ENCODE peak calls at places on chromosomes 3 and 15, in nine cellular contexts. M is GM23248; Q is AG04450; K is naive thymus-derived CD4-positive, alpha-beta T cell; E is uterus; V is fibroblast of lung; I is right cardiac atrium; T is SJSA1; P is aorta. O is an unnamed sample.

GRCh38 chr3:43923101-43923979 is 232.6 kb downstream of the ABHD5 start:
- DNase-seq in E (no peak), T (no peak), I (peak; percentile 20), M (no peak), V (no peak), P (no peak), Q (no peak), K (no peak), O (no peak)

GRCh38 chr15:90463381-90463780 is 66.3 kb upstream of the CRTC3 start:
- DNase-seq in K (no peak), V (peak; percentile 42), T (peak; percentile 81), I (no peak), Q (no peak), P (no peak), M (peak; percentile 94), E (peak; percentile 45), O (no peak)

GRCh38 chr15:30030350-30030749 is 52.4 kb upstream of the GOLGA8J start:
- DNase-seq in Q (no peak), T (peak; percentile 13), I (no peak), E (no peak), P (no peak), V (no peak), K (no peak), M (no peak), O (no peak)

GRCh38 chr3:194631696-194632095 is 1.5 kb downstream of the TMEM44 start:
- DNase-seq in Q (no peak), P (no peak), T (no peak), M (no peak), I (no peak), E (no peak), V (no peak), K (no peak), O (no peak)

GRCh38 chr3:123383101-123384053 is 65.5 kb downstream of the ADCY5 start:
- DNase-seq in K (no peak), I (peak; percentile 44), Q (no peak), M (peak; percentile 47), V (peak; percentile 12), P (no peak), E (peak; percentile 51), T (peak; percentile 44), O (no peak)

GRCh38 chr3:99969133-99969532 is 145.2 kb downstream of the FILIP1L start:
- DNase-seq in Q (no peak), T (no peak), V (peak; percentile 39), M (no peak), E (no peak), K (no peak), I (no peak), P (no peak), O (no peak)

GRCh38 chr3:63462732-63463131 is 184.6 kb downstream of the SYNPR start:
- DNase-seq in I (no peak), V (no peak), Q (no peak), T (no peak), E (no peak), M (no peak), P (no peak), K (no peak), O (no peak)

GRCh38 chr3:120258009-120258408 is 27.0 kb downstream of the GPR156 start:
- DNase-seq in P (no peak), E (no peak), Q (no peak), M (no peak), T (no peak), V (no peak), I (no peak), K (no peak), O (no peak)

GRCh38 chr15:26620528-26620927 is 152.3 kb downstream of the GABRB3 start:
- DNase-seq in K (no peak), T (no peak), P (no peak), I (no peak), Q (no peak), V (no peak), M (no peak), E (no peak), O (no peak)

GRCh38 chr3:171813897-171814460 is 3.7 kb upstream of the PLD1 start:
- DNase-seq in Q (no peak), E (no peak), K (no peak), V (no peak), M (peak; percentile 48), I (no peak), P (no peak), T (no peak), O (no peak)

GRCh38 chr15:97903560-97904195 is 56.8 kb upstream of the ARRDC4 start:
- DNase-seq in K (no peak), M (peak; percentile 62), E (no peak), I (no peak), Q (no peak), P (no peak), V (no peak), T (no peak), O (no peak)

GRCh38 chr3:23880703-23881339 is 36.0 kb downstream of the NKIRAS1 start:
- DNase-seq in Q (no peak), M (no peak), V (no peak), T (no peak), I (no peak), K (no peak), E (no peak), P (no peak), O (no peak)

GRCh38 chr3:56976666-56977560 is 83.6 kb upstream of the SPATA12 start:
- DNase-seq in T (no peak), P (no peak), K (no peak), M (peak; percentile 71), E (peak; percentile 65), Q (no peak), V (peak; percentile 78), I (peak; percentile 35), O (no peak)

GRCh38 chr3:27561591-27561990 is 77.4 kb upstream of the SLC4A7 start:
- DNase-seq in E (no peak), I (no peak), P (no peak), T (no peak), K (no peak), M (no peak), V (no peak), Q (no peak), O (no peak)
- H3K27ac ChIP-seq in E (no peak overlapping the region), I (no peak overlapping the region), P (no peak overlapping the region), T (no peak overlapping the region), K (no peak overlapping the region), M (no peak overlapping the region), V (no peak overlapping the region), Q (no peak overlapping the region), O (no peak overlapping the region)

GRCh38 chr3:27216955-27217552 is 152.1 kb downstream of the NEK10 start:
- DNase-seq in E (no peak), T (peak; percentile 79), K (no peak), V (peak; percentile 19), P (no peak), I (no peak), M (peak; percentile 66), Q (no peak), O (no peak)

GRCh38 chr3:27221264-27221932 is 147.8 kb downstream of the NEK10 start:
- DNase-seq in V (no peak), T (no peak), P (no peak), E (no peak), I (no peak), K (no peak), Q (no peak), M (no peak), O (no peak)

GRCh38 chr3:27216295-27216694 is 152.9 kb downstream of the NEK10 start:
- DNase-seq in K (no peak), V (no peak), M (no peak), T (no peak), I (no peak), Q (no peak), E (no peak), P (no peak), O (no peak)

GRCh38 chr3:27220166-27220565 is 149.0 kb downstream of the NEK10 start:
- DNase-seq in E (no peak), I (no peak), P (no peak), Q (no peak), T (no peak), K (no peak), V (no peak), M (peak; percentile 16), O (no peak)

GRCh38 chr3:27219127-27219860 is 149.9 kb downstream of the NEK10 start:
- DNase-seq in T (no peak), I (no peak), V (no peak), Q (no peak), K (no peak), E (no peak), P (no peak), M (peak; percentile 46), O (no peak)
- H3K27ac ChIP-seq in T (no peak overlapping the region), I (no peak overlapping the region), V (no peak overlapping the region), Q (no peak overlapping the region), K (no peak overlapping the region), E (no peak overlapping the region), P (no peak overlapping the region), M (no peak overlapping the region), O (no peak overlapping the region)

GRCh38 chr15:40096094-40096876 is 12.4 kb downstream of the BMF start:
- DNase-seq in T (no peak), V (no peak), M (no peak), E (peak; percentile 52), Q (no peak), I (no peak), P (no peak), K (no peak), O (no peak)
- H3K27ac ChIP-seq in T (peak overlapping the region; percentile 0), V (no peak overlapping the region), M (no peak overlapping the region), E (peak overlapping the region; percentile 95), Q (peak overlapping the region; percentile 21), I (no peak overlapping the region), P (no peak overlapping the region), K (no peak overlapping the region), O (no peak overlapping the region)

GRCh38 chr15:85600001-85600400 is 194.7 kb downstream of the KLHL25 start:
- DNase-seq in Q (no peak), K (no peak), P (no peak), E (no peak), V (no peak), I (no peak), T (no peak), M (no peak), O (no peak)

GRCh38 chr15:85597155-85597815 is 197.4 kb downstream of the KLHL25 start:
- DNase-seq in V (no peak), K (peak; percentile 21), Q (no peak), I (no peak), P (no peak), E (no peak), M (no peak), T (no peak), O (peak; percentile 34)

GRCh38 chr15:85595804-85596536 is 198.8 kb downstream of the KLHL25 start:
- DNase-seq in I (no peak), M (no peak), K (no peak), E (no peak), P (no peak), Q (no peak), T (no peak), V (no peak), O (no peak)

GRCh38 chr15:85598203-85598602 is 196.5 kb downstream of the KLHL25 start:
- DNase-seq in E (no peak), Q (no peak), M (no peak), P (no peak), V (no peak), T (no peak), I (no peak), K (no peak), O (no peak)

DNA sequence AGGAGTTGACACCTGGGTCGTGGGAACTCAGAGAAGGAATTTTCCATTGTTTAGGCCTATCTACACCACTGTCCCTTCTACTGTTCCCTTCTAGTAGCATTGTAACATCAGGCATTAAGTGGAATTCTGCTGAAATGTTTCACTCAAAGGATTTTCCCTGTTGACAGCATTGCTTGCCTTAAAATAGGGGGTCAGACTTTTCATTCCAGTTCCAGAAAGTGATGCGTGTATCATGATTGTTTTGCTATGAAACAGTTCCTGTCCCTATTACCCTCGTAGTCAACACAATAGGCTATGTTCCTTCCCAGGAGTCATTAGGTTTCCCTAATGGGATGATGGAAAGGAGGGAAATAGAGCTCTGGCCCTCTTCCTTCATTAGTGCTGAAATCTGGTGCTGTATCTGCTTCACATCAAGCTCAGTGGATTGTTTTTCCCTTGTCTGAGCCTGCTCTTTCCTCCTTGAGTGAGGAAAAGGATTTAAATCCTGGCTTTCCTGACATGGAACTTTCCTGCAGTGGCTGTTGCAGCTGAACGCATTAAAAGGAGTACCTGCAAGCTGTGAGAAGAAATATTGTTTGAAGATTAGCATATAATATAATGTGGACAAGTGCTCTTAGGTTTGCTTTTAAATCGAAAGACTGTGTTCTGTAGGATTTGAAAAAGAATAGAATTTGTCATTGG is 195.9 kb downstream of the KLHL25 start:
- DNase-seq in P (no peak), V (no peak), M (no peak), Q (no peak), E (no peak), K (no peak), T (no peak), I (no peak), O (no peak)
- H3K27ac ChIP-seq in P (no peak overlapping the region), V (no peak overlapping the region), M (no peak overlapping the region), Q (no peak overlapping the region), E (peak overlapping the region; percentile 66), K (no peak overlapping the region), T (no peak overlapping the region), I (peak overlapping the region; percentile 48), O (no peak overlapping the region)

O was measured in CD8-positive, alpha-beta memory T cell.